ENCODE peak calls at places on chromosomes 5 and 9, in ten cellular contexts. S is AG09309, M is suprapubic skin, G is PC-3, T is epithelial cell of esophagus, O is LNCaP clone FGC, N is heart left ventricle, J is IMR-90, Z is lung, W is psoas muscle. U is an unnamed sample.

GRCh38 chr9:129497064-129497836 is 123.7 kb downstream of the C9orf50 start:
- DNase-seq in T (no peak), M (peak), J (no peak), N (peak), W (peak), G (no peak), S (no peak), O (no peak), Z (peak), U (no peak)

GRCh38 chr5:16312786-16313185 is 133.2 kb upstream of the MARCHF11 start:
- DNase-seq in T (no peak), S (no peak), W (no peak), G (no peak), N (no peak), M (no peak), Z (no peak), J (peak), O (no peak), U (no peak)

GRCh38 chr9:97594414-97594921 is 38.7 kb downstream of the TSTD2 start:
- DNase-seq in O (no peak), G (no peak), W (peak), Z (no peak), T (no peak), M (no peak), N (peak), J (no peak), S (no peak), U (no peak)

GRCh38 chr5:25295067-25295466 is 650.3 kb upstream of the CDH10 start:
- DNase-seq in W (no peak), M (no peak), Z (no peak), G (peak), S (no peak), O (no peak), J (no peak), N (no peak), T (peak), U (peak)

GRCh38 chr9:136821333-136822031 is 13.7 kb downstream of the RABL6 start:
- DNase-seq in T (no peak), W (no peak), G (no peak), S (no peak), J (no peak), M (no peak), N (no peak), O (no peak), Z (no peak), U (no peak)

GRCh38 chr5:112696786-112697185 is 40.9 kb upstream of the APC start:
- DNase-seq in G (no peak), T (no peak), J (no peak), W (no peak), Z (no peak), M (no peak), O (no peak), N (no peak), S (no peak), U (no peak)

GRCh38 chr5:57504357-57504756 is 21.7 kb upstream of the ACTBL2 start:
- DNase-seq in W (no peak), J (peak), N (no peak), Z (no peak), G (peak), T (peak), S (no peak), O (no peak), M (no peak), U (peak)

GRCh38 chr5:145941677-145942130 is 5.3 kb downstream of the SH3RF2 start:
- DNase-seq in N (no peak), W (no peak), G (peak), J (peak), O (no peak), M (no peak), T (peak), S (no peak), Z (no peak), U (peak)

GRCh38 chr9:136189394-136190236 is 15.3 kb downstream of the LHX3 start:
- DNase-seq in J (no peak), M (no peak), T (no peak), S (no peak), O (no peak), Z (no peak), W (no peak), N (no peak), G (no peak), U (no peak)

GRCh38 chr9:118009585-118009984 is 305.4 kb downstream of the TLR4 start:
- DNase-seq in N (no peak), S (no peak), O (no peak), J (no peak), M (no peak), W (no peak), T (no peak), G (no peak), Z (no peak), U (no peak)

GRCh38 chr5:173800340-173800739 is 87.8 kb upstream of the CPEB4 start:
- DNase-seq in Z (no peak), N (no peak), W (no peak), O (no peak), T (no peak), M (no peak), S (no peak), J (no peak), G (no peak), U (no peak)

GRCh38 chr5:73490088-73490487 is 8.2 kb upstream of the BTF3 start:
- DNase-seq in M (no peak), W (no peak), N (no peak), S (no peak), O (peak), Z (no peak), J (no peak), G (no peak), T (no peak), U (no peak)

GRCh38 chr5:178675922-178676321 is 49.1 kb upstream of the CLK4 start:
- DNase-seq in Z (no peak), G (no peak), O (no peak), J (no peak), M (no peak), T (peak), N (no peak), S (no peak), W (no peak), U (peak)

GRCh38 chr9:129319076-129319937 is 141.2 kb upstream of the IER5L start:
- DNase-seq in O (no peak), G (no peak), S (no peak), Z (no peak), J (no peak), M (peak), N (no peak), T (no peak), W (peak), U (no peak)

GRCh38 chr9:124788542-124789217 is 11.7 kb downstream of the OLFML2A start:
- DNase-seq in T (no peak), W (no peak), O (no peak), M (peak), G (no peak), Z (no peak), J (no peak), S (no peak), N (no peak), U (no peak)

GRCh38 chr9:131397100-131397790 is 3.4 kb downstream of the PRRC2B start:
- DNase-seq in Z (no peak), T (peak), M (no peak), G (peak), N (no peak), W (no peak), J (peak), O (peak), S (no peak), U (no peak)

DNA sequence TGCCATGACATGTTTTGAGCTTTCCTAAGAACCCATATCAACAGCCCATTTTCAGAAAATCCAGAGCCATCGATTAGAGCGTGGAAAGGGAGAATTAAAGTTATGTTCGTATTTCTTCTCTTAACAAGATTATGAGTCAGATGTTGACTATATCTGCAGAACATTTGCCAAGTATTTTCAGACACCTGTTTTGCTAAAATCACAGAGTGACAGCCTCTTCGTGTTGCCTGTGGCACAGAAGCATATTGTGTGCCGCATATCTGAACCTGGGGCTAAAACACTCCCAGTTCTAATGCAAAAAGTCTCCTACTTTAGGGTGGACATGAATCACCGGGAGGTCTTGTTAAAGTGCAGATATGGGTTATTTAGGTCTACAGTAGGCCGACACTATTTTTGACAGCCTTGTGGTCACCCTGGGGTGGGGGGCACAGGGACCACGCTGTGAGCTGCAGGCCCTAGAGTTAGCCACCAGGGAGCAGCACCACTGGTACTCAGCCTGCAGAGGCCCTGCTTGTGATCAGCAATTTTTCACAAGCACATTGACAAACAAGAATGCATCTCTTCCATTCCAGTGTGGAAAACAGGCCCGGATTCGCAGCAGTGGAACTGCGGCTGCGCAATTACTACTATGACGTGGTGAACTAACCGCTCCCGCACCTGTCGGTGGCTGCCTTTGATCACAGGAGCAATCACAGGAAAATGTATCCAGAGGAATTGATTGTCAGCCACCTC is 93.5 kb downstream of the SYK start:
- DNase-seq in G (peak), T (no peak), O (no peak), W (no peak), J (no peak), M (no peak), S (no peak), N (no peak), Z (no peak), U (peak)
- TF ChIP-seq CTCF in G (peak), T (peak), O (peak), W (peak), J (peak), M (no peak), S (peak), N (no peak), Z (no peak), U (peak)

GRCh38 chr9:95876595-95876994 is 1.1 kb downstream of the ERCC6L2 start:
- DNase-seq in M (no peak), N (no peak), G (peak), S (no peak), W (no peak), J (peak), T (peak), Z (no peak), O (no peak), U (peak)
- TF ChIP-seq CTCF in M (no peak), N (no peak), G (no peak), S (no peak), W (no peak), J (no peak), T (no peak), Z (no peak), O (no peak), U (no peak)

GRCh38 chr5:164958688-164959087 is 1453.3 kb downstream of the MAT2B start:
- DNase-seq in J (no peak), T (no peak), S (no peak), Z (no peak), N (no peak), W (no peak), M (no peak), O (no peak), G (peak), U (peak)
- TF ChIP-seq CTCF in J (no peak), T (no peak), S (no peak), Z (no peak), N (no peak), W (no peak), M (no peak), O (no peak), G (peak), U (no peak)

GRCh38 chr9:108477538-108478006 is 378.2 kb downstream of the ACTL7B start:
- DNase-seq in N (no peak), O (peak), Z (no peak), T (peak), M (no peak), W (no peak), S (peak), J (peak), G (peak), U (peak)

GRCh38 chr9:108478871-108479332 is 376.9 kb downstream of the ACTL7B start:
- DNase-seq in T (peak), S (peak), J (peak), W (no peak), M (no peak), G (peak), Z (no peak), N (no peak), O (no peak), U (peak)

GRCh38 chr9:108476574-108476973 is 379.2 kb downstream of the ACTL7B start:
- DNase-seq in G (peak), O (no peak), W (no peak), J (peak), S (peak), Z (no peak), T (peak), M (no peak), N (no peak), U (peak)

GRCh38 chr9:108479989-108480652 is 375.7 kb downstream of the ACTL7B start:
- DNase-seq in M (no peak), Z (no peak), O (no peak), W (no peak), G (no peak), J (no peak), S (no peak), N (no peak), T (no peak), U (no peak)

GRCh38 chr9:108478431-108478837 is 377.4 kb downstream of the ACTL7B start:
- DNase-seq in Z (peak), T (peak), S (peak), J (peak), N (no peak), M (peak), W (peak), O (no peak), G (peak), U (peak)
- TF ChIP-seq CTCF in Z (no peak), T (peak), S (no peak), J (no peak), N (no peak), M (no peak), W (peak), O (no peak), G (no peak), U (no peak)

DNA sequence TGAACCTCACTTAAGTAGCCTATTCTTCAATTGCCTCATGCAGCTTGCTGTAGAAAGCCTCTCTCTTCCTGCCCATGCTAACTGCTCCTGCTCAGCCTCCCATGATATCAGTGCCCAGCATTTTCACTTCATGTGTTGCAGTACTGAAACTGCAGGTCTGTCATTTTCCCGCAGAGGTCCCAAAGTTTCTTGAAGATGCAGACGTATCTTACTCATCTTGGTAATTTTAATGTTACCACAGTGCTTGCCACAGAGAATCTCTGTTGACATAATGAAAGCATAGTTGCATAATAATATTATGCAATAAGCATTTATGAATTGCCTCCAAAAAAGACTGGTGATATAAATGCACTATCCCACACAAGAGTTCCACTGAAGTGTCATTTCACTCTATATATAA is 561.1 kb upstream of the DAP start:
- DNase-seq in G (peak), Z (no peak), W (no peak), T (peak), J (no peak), O (no peak), N (no peak), S (no peak), M (no peak), U (peak)
- TF ChIP-seq CTCF in G (no peak), Z (no peak), W (no peak), T (no peak), J (no peak), O (no peak), N (no peak), S (no peak), M (no peak), U (no peak)

U was measured in MCF 10A.